ENCODE peak calls at places on chromosomes 13 and 19, in nine cellular contexts. O is IMR-90, U is neural progenitor cell, L is osteoblast, R is neuronal stem cell, V is HCT116, C is GM23338, X is hepatocyte, K is OCI-LY7. B is an unnamed sample.

GRCh38 chr19:12293771-12294307 is 844 bp downstream of the ZNF44 start:
- DNase-seq in R (peak; percentile 39), C (peak; percentile 85), K (peak; percentile 76), O (peak; percentile 46), X (peak; percentile 94), L (peak; percentile 71), U (peak; percentile 79), V (peak; percentile 52), B (peak; percentile 85)

GRCh38 chr13:83325454-83325853 is 556.8 kb downstream of the SLITRK1 start:
- DNase-seq in R (no peak), O (peak; percentile 86), L (peak; percentile 25), C (no peak), K (no peak), X (no peak), U (no peak), V (no peak), B (no peak)

GRCh38 chr19:45171211-45171623 is 6.8 kb downstream of the TRAPPC6A start:
- DNase-seq in R (no peak), O (no peak), U (no peak), K (no peak), V (no peak), L (peak; percentile 47), X (peak; percentile 3), C (no peak), B (no peak)

GRCh38 chr19:48629599-48630288 is 7.4 kb downstream of the DBP start:
- DNase-seq in R (peak; percentile 83), K (no peak), O (no peak), X (peak; percentile 79), V (peak; percentile 96), L (peak; percentile 89), U (peak; percentile 95), C (peak; percentile 99), B (peak; percentile 71)

GRCh38 chr19:42634409-42635232 is 39.9 kb upstream of the CEACAM8 start:
- DNase-seq in X (no peak), C (peak; percentile 83), V (peak; percentile 29), O (peak; percentile 20), R (no peak), L (peak; percentile 87), K (peak; percentile 45), U (peak; percentile 2), B (no peak)

GRCh38 chr19:44925114-44925891 is 10.9 kb downstream of the APOC1 start:
- DNase-seq in R (no peak), V (no peak), X (peak; percentile 73), L (peak; percentile 85), U (no peak), C (no peak), K (no peak), O (peak; percentile 49), B (peak; percentile 81)

GRCh38 chr13:24038846-24039330 is 121.6 kb upstream of the SPATA13 start:
- DNase-seq in U (no peak), X (no peak), C (no peak), R (no peak), O (peak; percentile 74), V (no peak), L (peak; percentile 52), K (no peak), B (peak; percentile 80)

GRCh38 chr13:41216160-41216559 is 21.8 kb upstream of the KBTBD7 start:
- DNase-seq in V (no peak), X (no peak), U (no peak), O (peak; percentile 82), K (no peak), R (no peak), L (peak; percentile 56), C (no peak), B (no peak)

GRCh38 chr13:51524312-51524711 is 60.0 kb upstream of the WDFY2 start:
- DNase-seq in U (no peak), L (no peak), V (no peak), K (no peak), X (peak; percentile 66), R (no peak), O (peak; percentile 44), C (no peak), B (peak; percentile 61)

GRCh38 chr13:43083750-43084149 is 60.4 kb downstream of the DNAJC15 start:
- DNase-seq in K (no peak), X (no peak), V (no peak), L (no peak), C (no peak), U (no peak), R (no peak), O (no peak), B (no peak)

GRCh38 chr13:68234278-68234677 is 1004.1 kb upstream of the PCDH9 start:
- DNase-seq in C (peak; percentile 43), L (no peak), X (peak; percentile 7), U (peak; percentile 36), V (no peak), R (no peak), K (no peak), O (no peak), B (peak; percentile 15)

GRCh38 chr19:58261968-58262921 is 16.5 kb upstream of the ZNF8 start:
- DNase-seq in C (peak; percentile 43), X (no peak), L (no peak), O (no peak), U (no peak), R (no peak), K (peak; percentile 6), V (no peak), B (peak; percentile 30)

GRCh38 chr13:49995535-49996165 is 1.2 kb upstream of the TRIM13 start:
- DNase-seq in O (no peak), K (no peak), V (no peak), L (no peak), R (no peak), X (no peak), C (peak; percentile 49), U (no peak), B (peak; percentile 29)

GRCh38 chr13:100149389-100149788 is 60.5 kb downstream of the PCCA start:
- DNase-seq in X (no peak), L (no peak), K (no peak), V (no peak), R (no peak), U (no peak), C (no peak), O (no peak), B (no peak)

GRCh38 chr19:29873024-29873800 is 61.4 kb downstream of the CCNE1 start:
- DNase-seq in X (peak; percentile 75), R (peak; percentile 66), K (peak; percentile 57), L (peak; percentile 95), O (no peak), V (no peak), U (peak; percentile 86), C (peak; percentile 81), B (peak; percentile 33)

GRCh38 chr19:2166741-2167738 is 3.3 kb downstream of the DOT1L start:
- DNase-seq in C (peak; percentile 45), R (no peak), L (peak; percentile 96), X (peak; percentile 57), O (peak; percentile 67), U (no peak), V (no peak), K (no peak), B (no peak)

GRCh38 chr13:21673592-21674270 is 2.9 kb downstream of the FGF9 start:
- DNase-seq in L (peak; percentile 97), X (peak; percentile 76), V (no peak), R (peak; percentile 72), K (peak; percentile 79), O (peak; percentile 36), C (peak; percentile 83), U (peak; percentile 87), B (peak; percentile 32)

GRCh38 chr19:19445911-19446361 is 40.5 kb downstream of the GATAD2A start:
- DNase-seq in C (no peak), L (no peak), X (no peak), O (peak; percentile 40), R (no peak), K (peak; percentile 28), V (no peak), U (no peak), B (no peak)

GRCh38 chr13:52842440-52842839 is 6.0 kb downstream of the PCDH8 start:
- DNase-seq in V (no peak), C (no peak), R (no peak), K (no peak), O (no peak), U (no peak), L (no peak), X (no peak), B (no peak)

GRCh38 chr13:78600317-78600899 is 2.9 kb downstream of the POU4F1 start:
- DNase-seq in L (no peak), U (peak; percentile 31), V (no peak), X (no peak), C (no peak), K (no peak), R (peak; percentile 29), O (no peak), B (no peak)

GRCh38 chr19:55087542-55087935 is 11.9 kb downstream of the EPS8L1 start:
- DNase-seq in C (peak; percentile 62), K (no peak), X (no peak), R (no peak), L (peak; percentile 93), V (no peak), O (peak; percentile 16), U (no peak), B (no peak)
- H3K4me2 ChIP-seq in C (peak overlapping the region; percentile 86), K (no peak overlapping the region), X (peak overlapping the region; percentile 91), R (peak overlapping the region; percentile 97), L (peak overlapping the region; percentile 91), V (no peak overlapping the region), O (peak overlapping the region; percentile 88), U (peak overlapping the region; percentile 90), B (peak overlapping the region; percentile 99)

GRCh38 chr13:112168771-112169170 is 101.8 kb downstream of the SOX1 start:
- DNase-seq in X (no peak), O (no peak), R (no peak), K (no peak), L (peak; percentile 51), V (no peak), U (no peak), C (no peak), B (no peak)
- H3K4me2 ChIP-seq in X (no peak overlapping the region), O (no peak overlapping the region), R (no peak overlapping the region), K (no peak overlapping the region), L (no peak overlapping the region), V (no peak overlapping the region), U (no peak overlapping the region), C (no peak overlapping the region), B (no peak overlapping the region)

GRCh38 chr13:30610311-30610710 is 7.4 kb upstream of the USPL1 start:
- DNase-seq in L (no peak), X (no peak), C (no peak), O (no peak), U (no peak), V (no peak), K (no peak), R (no peak), B (no peak)

GRCh38 chr13:30605052-30605451 is 12.7 kb upstream of the USPL1 start:
- DNase-seq in X (no peak), L (no peak), O (no peak), V (no peak), K (no peak), R (no peak), C (no peak), U (no peak), B (no peak)

GRCh38 chr13:30608364-30608763 is 9.4 kb upstream of the USPL1 start:
- DNase-seq in C (no peak), R (no peak), O (no peak), U (no peak), V (no peak), K (no peak), L (peak; percentile 83), X (no peak), B (no peak)

GRCh38 chr13:30607908-30608307 is 9.8 kb upstream of the USPL1 start:
- DNase-seq in K (peak; percentile 89), V (no peak), O (no peak), X (no peak), R (no peak), C (no peak), U (no peak), L (no peak), B (no peak)
- H3K4me2 ChIP-seq in K (peak overlapping the region; percentile 60), V (no peak overlapping the region), O (no peak overlapping the region), X (no peak overlapping the region), R (no peak overlapping the region), C (no peak overlapping the region), U (no peak overlapping the region), L (no peak overlapping the region), B (no peak overlapping the region)

GRCh38 chr13:113045214-113046007 is 60.2 kb upstream of the F7 start:
- DNase-seq in V (no peak), R (no peak), O (no peak), U (no peak), K (no peak), X (no peak), C (no peak), L (no peak), B (no peak)
- H3K4me2 ChIP-seq in V (no peak overlapping the region), R (no peak overlapping the region), O (no peak overlapping the region), U (no peak overlapping the region), K (no peak overlapping the region), X (no peak overlapping the region), C (no peak overlapping the region), L (no peak overlapping the region), B (no peak overlapping the region)

B was measured in mesenchymal stem cell.